ENCODE peak calls at places on chromosomes 5 and 9, in eight cellular contexts. A is substantia nigra, Z is psoas muscle, F is M059J, J is BE2C, T is Peyer's patch, S is HT1080, R is amniotic epithelial cell. G is an unnamed sample.

GRCh38 chr5:179166886-179167841 is 107.0 kb downstream of the ZNF354C start:
- DNase-seq in T (peak), S (no peak), J (peak), R (peak), F (peak), Z (peak), A (peak), G (peak)

GRCh38 chr5:29150840-29151239 is 2042.6 kb upstream of the CDH6 start:
- DNase-seq in A (no peak), R (no peak), F (no peak), Z (no peak), S (no peak), T (no peak), J (no peak), G (no peak)

GRCh38 chr5:168227973-168228615 is 63.4 kb upstream of the WWC1 start:
- DNase-seq in Z (no peak), S (no peak), R (peak), T (no peak), F (no peak), J (no peak), A (no peak), G (no peak)

GRCh38 chr5:3343911-3344310 is 251.7 kb upstream of the IRX1 start:
- DNase-seq in F (no peak), Z (no peak), A (no peak), T (peak), S (no peak), J (no peak), R (no peak), G (no peak)

GRCh38 chr5:56412601-56413379 is 179.7 kb upstream of the ANKRD55 start:
- DNase-seq in S (no peak), A (peak), J (no peak), F (no peak), Z (peak), T (peak), R (no peak), G (peak)

GRCh38 chr9:371349-371748 is 156.7 kb downstream of the DOCK8 start:
- DNase-seq in R (no peak), A (no peak), Z (no peak), F (peak), T (no peak), J (no peak), S (no peak), G (peak)

GRCh38 chr5:76675364-76675763 is 40.6 kb upstream of the F2R start:
- DNase-seq in A (no peak), S (no peak), F (no peak), J (no peak), Z (no peak), R (no peak), T (no peak), G (no peak)

GRCh38 chr5:82234880-82235279 is 43.3 kb downstream of the RPS23 start:
- DNase-seq in A (no peak), R (no peak), Z (no peak), J (no peak), F (no peak), T (no peak), S (no peak), G (no peak)

GRCh38 chr5:6220346-6221088 is 157.8 kb downstream of the MED10 start:
- DNase-seq in T (no peak), A (no peak), R (no peak), S (peak), Z (no peak), J (no peak), F (no peak), G (no peak)

GRCh38 chr5:81626524-81626923 is 124.4 kb downstream of the SSBP2 start:
- DNase-seq in Z (no peak), S (peak), A (no peak), F (peak), J (peak), R (peak), T (no peak), G (peak)

GRCh38 chr5:64384761-64385160 is 121.1 kb upstream of the RGS7BP start:
- DNase-seq in J (peak), T (no peak), Z (no peak), R (peak), S (peak), F (peak), A (no peak), G (no peak)

GRCh38 chr5:141476132-141476909 is 555 bp downstream of the PCDHGC3 start:
- DNase-seq in F (peak), J (peak), A (peak), S (peak), Z (peak), R (peak), T (peak), G (peak)

GRCh38 chr9:93036887-93037475 is 21.5 kb upstream of the SUSD3 start:
- DNase-seq in T (no peak), R (no peak), F (no peak), Z (no peak), A (no peak), J (no peak), S (no peak), G (no peak)

GRCh38 chr5:55913396-55914140 is 62.4 kb downstream of the IL31RA start:
- DNase-seq in R (no peak), F (no peak), A (no peak), Z (no peak), T (no peak), J (no peak), S (no peak), G (no peak)

GRCh38 chr5:80248378-80248777 is 7.5 kb downstream of the SERINC5 start:
- DNase-seq in R (no peak), T (no peak), Z (no peak), A (no peak), S (no peak), F (no peak), J (no peak), G (no peak)

GRCh38 chr9:2465516-2465915 is 156.1 kb upstream of the VLDLR start:
- DNase-seq in S (no peak), Z (no peak), R (no peak), J (no peak), A (no peak), F (no peak), T (no peak), G (no peak)

GRCh38 chr5:63687854-63688253 is 274.4 kb downstream of the HTR1A start:
- DNase-seq in F (no peak), J (no peak), R (no peak), Z (no peak), T (no peak), S (no peak), A (no peak), G (no peak)

GRCh38 chr9:104743377-104743985 is 4.0 kb upstream of the NIPSNAP3A start:
- DNase-seq in F (peak), S (peak), J (peak), A (no peak), T (no peak), R (peak), Z (no peak), G (no peak)

G was measured in gastrocnemius medialis.